ENCODE peak calls at places on chromosome 1, in nine cellular contexts. One of them, this sample, is unnamed.

GRCh38 chr1:41245659-41246058 is 3.6 kb upstream of the SCMH1 start:
- DNase-seq in fibroblast of mammary gland: no peak
- DNase-seq in A549: no peak
- DNase-seq in heart left ventricle: no peak
- DNase-seq in psoas muscle: no peak
- DNase-seq in upper lobe of right lung: no peak
- DNase-seq in cardiac fibroblast: peak
- DNase-seq in astrocyte of the spinal cord: peak
- DNase-seq in testis: no peak
- DNase-seq in this sample: no peak

GRCh38 chr1:222924140-222924706 is 109.4 kb downstream of the DISP1 start:
- DNase-seq in A549: no peak
- DNase-seq in cardiac fibroblast: no peak
- DNase-seq in psoas muscle: no peak
- DNase-seq in upper lobe of right lung: no peak
- DNase-seq in astrocyte of the spinal cord: no peak
- DNase-seq in heart left ventricle: no peak
- DNase-seq in fibroblast of mammary gland: no peak
- DNase-seq in testis: no peak
- DNase-seq in this sample: no peak

GRCh38 chr1:48214820-48215219 is 7.7 kb upstream of the SLC5A9 start:
- DNase-seq in psoas muscle: no peak
- DNase-seq in testis: no peak
- DNase-seq in fibroblast of mammary gland: no peak
- DNase-seq in cardiac fibroblast: no peak
- DNase-seq in upper lobe of right lung: no peak
- DNase-seq in heart left ventricle: no peak
- DNase-seq in A549: no peak
- DNase-seq in astrocyte of the spinal cord: no peak
- DNase-seq in this sample: peak

GRCh38 chr1:7478142-7478796 is 292.8 kb upstream of the VAMP3 start:
- DNase-seq in A549: no peak
- DNase-seq in fibroblast of mammary gland: no peak
- DNase-seq in psoas muscle: no peak
- DNase-seq in cardiac fibroblast: no peak
- DNase-seq in testis: no peak
- DNase-seq in upper lobe of right lung: no peak
- DNase-seq in heart left ventricle: no peak
- DNase-seq in astrocyte of the spinal cord: no peak
- DNase-seq in this sample: no peak

GRCh38 chr1:79128726-79129125 is 122.2 kb upstream of the ADGRL4 start:
- DNase-seq in A549: peak
- DNase-seq in heart left ventricle: no peak
- DNase-seq in testis: no peak
- DNase-seq in astrocyte of the spinal cord: peak
- DNase-seq in fibroblast of mammary gland: peak
- DNase-seq in psoas muscle: no peak
- DNase-seq in cardiac fibroblast: peak
- DNase-seq in upper lobe of right lung: no peak
- DNase-seq in this sample: peak

GRCh38 chr1:113871597-113872113 is at the start of gene PTPN22:
- DNase-seq in astrocyte of the spinal cord: peak
- DNase-seq in psoas muscle: peak
- DNase-seq in cardiac fibroblast: peak
- DNase-seq in heart left ventricle: peak
- DNase-seq in fibroblast of mammary gland: peak
- DNase-seq in upper lobe of right lung: peak
- DNase-seq in A549: no peak
- DNase-seq in testis: peak
- DNase-seq in this sample: no peak

GRCh38 chr1:215556996-215557395 is 10.1 kb upstream of the KCTD3 start:
- DNase-seq in heart left ventricle: no peak
- DNase-seq in testis: no peak
- DNase-seq in psoas muscle: no peak
- DNase-seq in A549: no peak
- DNase-seq in astrocyte of the spinal cord: no peak
- DNase-seq in cardiac fibroblast: no peak
- DNase-seq in fibroblast of mammary gland: no peak
- DNase-seq in upper lobe of right lung: no peak
- DNase-seq in this sample: no peak

GRCh38 chr1:52341861-52342260 is 24.1 kb downstream of the CC2D1B start:
- DNase-seq in A549: no peak
- DNase-seq in upper lobe of right lung: peak
- DNase-seq in psoas muscle: no peak
- DNase-seq in heart left ventricle: no peak
- DNase-seq in fibroblast of mammary gland: no peak
- DNase-seq in testis: no peak
- DNase-seq in astrocyte of the spinal cord: no peak
- DNase-seq in cardiac fibroblast: no peak
- DNase-seq in this sample: no peak

GRCh38 chr1:214840366-214840765 is 237.4 kb downstream of the CENPF start:
- DNase-seq in heart left ventricle: no peak
- DNase-seq in A549: no peak
- DNase-seq in upper lobe of right lung: no peak
- DNase-seq in astrocyte of the spinal cord: peak
- DNase-seq in psoas muscle: no peak
- DNase-seq in testis: no peak
- DNase-seq in fibroblast of mammary gland: peak
- DNase-seq in cardiac fibroblast: no peak
- DNase-seq in this sample: no peak

GRCh38 chr1:66182551-66183178 is 351.3 kb upstream of the SGIP1 start:
- DNase-seq in testis: no peak
- DNase-seq in psoas muscle: no peak
- DNase-seq in astrocyte of the spinal cord: peak
- DNase-seq in upper lobe of right lung: no peak
- DNase-seq in heart left ventricle: no peak
- DNase-seq in fibroblast of mammary gland: peak
- DNase-seq in A549: peak
- DNase-seq in cardiac fibroblast: peak
- DNase-seq in this sample: no peak

GRCh38 chr1:234731371-234732085 is 121.5 kb upstream of the IRF2BP2 start:
- DNase-seq in psoas muscle: no peak
- DNase-seq in testis: no peak
- DNase-seq in cardiac fibroblast: peak
- DNase-seq in fibroblast of mammary gland: peak
- DNase-seq in A549: peak
- DNase-seq in astrocyte of the spinal cord: peak
- DNase-seq in upper lobe of right lung: no peak
- DNase-seq in heart left ventricle: no peak
- DNase-seq in this sample: no peak

GRCh38 chr1:202297291-202297690 is 44.4 kb downstream of the UBE2T start:
- DNase-seq in psoas muscle: no peak
- DNase-seq in upper lobe of right lung: no peak
- DNase-seq in A549: no peak
- DNase-seq in heart left ventricle: no peak
- DNase-seq in astrocyte of the spinal cord: no peak
- DNase-seq in testis: no peak
- DNase-seq in cardiac fibroblast: no peak
- DNase-seq in fibroblast of mammary gland: no peak
- DNase-seq in this sample: no peak

GRCh38 chr1:158654570-158654969 is 31.9 kb downstream of the SPTA1 start:
- DNase-seq in cardiac fibroblast: no peak
- DNase-seq in testis: no peak
- DNase-seq in upper lobe of right lung: no peak
- DNase-seq in fibroblast of mammary gland: no peak
- DNase-seq in A549: no peak
- DNase-seq in psoas muscle: no peak
- DNase-seq in astrocyte of the spinal cord: no peak
- DNase-seq in heart left ventricle: no peak
- DNase-seq in this sample: no peak

GRCh38 chr1:116356067-116356466 is 17.0 kb upstream of the ATP1A1 start:
- DNase-seq in astrocyte of the spinal cord: no peak
- DNase-seq in A549: no peak
- DNase-seq in fibroblast of mammary gland: no peak
- DNase-seq in testis: no peak
- DNase-seq in psoas muscle: no peak
- DNase-seq in heart left ventricle: no peak
- DNase-seq in cardiac fibroblast: no peak
- DNase-seq in upper lobe of right lung: no peak
- DNase-seq in this sample: no peak

GRCh38 chr1:39525366-39526165 is 34.1 kb downstream of the BMP8A start:
- DNase-seq in astrocyte of the spinal cord: no peak
- DNase-seq in fibroblast of mammary gland: no peak
- DNase-seq in upper lobe of right lung: no peak
- DNase-seq in psoas muscle: no peak
- DNase-seq in A549: no peak
- DNase-seq in heart left ventricle: no peak
- DNase-seq in testis: no peak
- DNase-seq in cardiac fibroblast: no peak
- DNase-seq in this sample: no peak

GRCh38 chr1:147669475-147670318 is 627 bp downstream of the ACP6 start:
- DNase-seq in heart left ventricle: peak
- DNase-seq in fibroblast of mammary gland: peak
- DNase-seq in upper lobe of right lung: peak
- DNase-seq in cardiac fibroblast: peak
- DNase-seq in astrocyte of the spinal cord: peak
- DNase-seq in psoas muscle: peak
- DNase-seq in A549: peak
- DNase-seq in testis: peak
- DNase-seq in this sample: peak

DNA sequence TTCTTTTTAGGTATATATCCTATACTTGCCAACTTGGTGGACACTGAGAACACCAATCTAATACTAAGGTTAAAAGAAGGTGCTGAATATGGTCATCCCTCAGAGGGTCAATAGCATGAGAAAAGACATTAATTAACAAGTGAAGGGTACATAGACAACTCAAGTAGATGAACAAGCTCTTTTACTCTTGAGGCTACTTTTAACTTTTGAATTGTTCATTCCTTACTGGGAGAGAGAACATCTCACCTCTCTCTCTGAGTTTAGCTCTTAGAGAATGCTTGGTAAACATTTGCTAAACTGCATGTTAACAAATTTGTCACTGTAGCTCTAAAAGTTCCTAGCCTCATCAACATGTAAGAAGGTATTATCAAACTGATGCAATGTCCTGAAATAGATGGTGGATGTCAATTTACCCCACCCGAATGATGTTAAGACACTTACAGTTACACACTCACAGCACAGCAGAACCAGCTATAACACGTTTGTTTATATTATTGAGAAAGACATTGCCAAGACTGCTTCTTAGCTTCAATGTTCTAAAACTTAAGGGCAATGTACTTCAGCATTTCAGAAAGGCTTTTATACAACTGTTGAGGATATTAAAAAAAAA is 35.9 kb downstream of the HEATR1 start:
- DNase-seq in heart left ventricle: no peak
- DNase-seq in upper lobe of right lung: no peak
- DNase-seq in testis: no peak
- DNase-seq in psoas muscle: no peak
- DNase-seq in A549: no peak
- DNase-seq in astrocyte of the spinal cord: peak
- DNase-seq in fibroblast of mammary gland: no peak
- DNase-seq in cardiac fibroblast: no peak
- DNase-seq in this sample: no peak
- H3K4me3 ChIP-seq in heart left ventricle: no peak
- H3K4me3 ChIP-seq in upper lobe of right lung: no peak
- H3K4me3 ChIP-seq in testis: no peak
- H3K4me3 ChIP-seq in psoas muscle: no peak
- H3K4me3 ChIP-seq in A549: no peak
- H3K4me3 ChIP-seq in astrocyte of the spinal cord: no peak
- H3K4me3 ChIP-seq in fibroblast of mammary gland: no peak
- H3K4me3 ChIP-seq in cardiac fibroblast: no peak
- H3K4me3 ChIP-seq in this sample: no peak

DNA sequence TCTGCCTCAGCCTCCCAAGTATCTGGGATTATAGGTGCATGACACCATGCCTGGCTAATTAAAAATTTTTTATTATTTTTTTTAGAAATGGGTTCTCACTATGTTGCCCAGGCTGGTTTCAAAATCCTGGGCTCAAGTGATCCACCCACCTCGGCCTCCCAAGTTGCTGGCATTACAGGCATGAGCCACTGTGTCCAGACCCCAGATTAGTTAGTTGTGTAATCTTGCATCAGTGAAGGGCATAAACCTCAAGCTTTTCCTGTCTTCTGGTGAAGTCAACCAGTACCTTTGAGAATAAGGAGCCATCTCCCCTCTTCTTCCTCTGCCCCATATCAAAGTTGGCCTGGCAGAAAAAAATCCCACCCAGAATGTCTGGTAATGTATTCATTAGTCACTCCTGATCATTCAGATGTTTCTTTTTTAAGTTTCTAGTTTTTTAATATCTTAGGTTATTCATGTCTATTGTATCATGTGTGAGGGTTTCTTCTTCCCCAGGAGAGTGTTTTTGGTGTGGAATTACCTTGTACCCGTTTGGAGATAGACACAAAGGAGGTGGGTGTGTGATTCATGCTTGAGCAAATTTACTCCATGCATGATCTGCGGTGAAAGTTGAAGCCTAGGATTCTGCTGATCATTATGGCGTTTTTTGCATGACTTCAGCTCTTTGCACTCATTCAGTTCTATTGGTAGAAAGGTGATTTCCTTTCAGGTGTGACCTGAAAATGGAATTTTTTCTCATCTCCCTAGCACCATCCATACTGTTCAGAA is 144.0 kb downstream of the FMN2 start:
- DNase-seq in A549: no peak
- DNase-seq in cardiac fibroblast: peak
- DNase-seq in fibroblast of mammary gland: peak
- DNase-seq in psoas muscle: no peak
- DNase-seq in upper lobe of right lung: no peak
- DNase-seq in testis: no peak
- DNase-seq in heart left ventricle: no peak
- DNase-seq in astrocyte of the spinal cord: no peak
- DNase-seq in this sample: no peak
- TF ChIP-seq CTCF in A549: no peak
- TF ChIP-seq CTCF in cardiac fibroblast: no peak
- TF ChIP-seq CTCF in fibroblast of mammary gland: no peak
- TF ChIP-seq CTCF in psoas muscle: no peak
- TF ChIP-seq CTCF in upper lobe of right lung: no peak
- TF ChIP-seq CTCF in testis: no peak
- TF ChIP-seq CTCF in heart left ventricle: no peak
- TF ChIP-seq CTCF in astrocyte of the spinal cord: no peak
- TF ChIP-seq CTCF in this sample: no peak

GRCh38 chr1:104629589-104629988 is 879.9 kb downstream of the AMY1C start:
- DNase-seq in psoas muscle: no peak
- DNase-seq in upper lobe of right lung: no peak
- DNase-seq in fibroblast of mammary gland: no peak
- DNase-seq in astrocyte of the spinal cord: no peak
- DNase-seq in cardiac fibroblast: no peak
- DNase-seq in A549: no peak
- DNase-seq in heart left ventricle: no peak
- DNase-seq in testis: no peak
- DNase-seq in this sample: no peak

GRCh38 chr1:104621221-104621620 is 871.5 kb downstream of the AMY1C start:
- DNase-seq in cardiac fibroblast: no peak
- DNase-seq in psoas muscle: no peak
- DNase-seq in heart left ventricle: no peak
- DNase-seq in upper lobe of right lung: no peak
- DNase-seq in A549: no peak
- DNase-seq in fibroblast of mammary gland: no peak
- DNase-seq in testis: no peak
- DNase-seq in astrocyte of the spinal cord: no peak
- DNase-seq in this sample: no peak

GRCh38 chr1:104624538-104624937 is 874.8 kb downstream of the AMY1C start:
- DNase-seq in heart left ventricle: no peak
- DNase-seq in cardiac fibroblast: no peak
- DNase-seq in astrocyte of the spinal cord: no peak
- DNase-seq in testis: no peak
- DNase-seq in psoas muscle: no peak
- DNase-seq in A549: no peak
- DNase-seq in upper lobe of right lung: no peak
- DNase-seq in fibroblast of mammary gland: no peak
- DNase-seq in this sample: no peak
- H3K4me3 ChIP-seq in heart left ventricle: no peak
- H3K4me3 ChIP-seq in cardiac fibroblast: no peak
- H3K4me3 ChIP-seq in astrocyte of the spinal cord: no peak
- H3K4me3 ChIP-seq in testis: no peak
- H3K4me3 ChIP-seq in psoas muscle: no peak
- H3K4me3 ChIP-seq in A549: no peak
- H3K4me3 ChIP-seq in upper lobe of right lung: no peak
- H3K4me3 ChIP-seq in fibroblast of mammary gland: no peak
- H3K4me3 ChIP-seq in this sample: no peak

GRCh38 chr1:226650236-226650841 is 88.7 kb downstream of the ITPKB start:
- DNase-seq in heart left ventricle: peak
- DNase-seq in A549: no peak
- DNase-seq in fibroblast of mammary gland: no peak
- DNase-seq in upper lobe of right lung: no peak
- DNase-seq in testis: no peak
- DNase-seq in astrocyte of the spinal cord: no peak
- DNase-seq in cardiac fibroblast: no peak
- DNase-seq in psoas muscle: peak
- DNase-seq in this sample: no peak
- TF ChIP-seq CTCF in heart left ventricle: no peak
- TF ChIP-seq CTCF in A549: no peak
- TF ChIP-seq CTCF in fibroblast of mammary gland: no peak
- TF ChIP-seq CTCF in upper lobe of right lung: no peak
- TF ChIP-seq CTCF in testis: no peak
- TF ChIP-seq CTCF in astrocyte of the spinal cord: no peak
- TF ChIP-seq CTCF in cardiac fibroblast: no peak
- TF ChIP-seq CTCF in psoas muscle: no peak
- TF ChIP-seq CTCF in this sample: no peak